ENCODE peak calls at places on chromosomes 12 and 14, in nine cellular contexts. D is GM23248, H is PC-3, O is OCI-LY7, G is SK-N-SH, K is GM23338, Z is HCT116, P is MM.1S, R is neural progenitor cell. Q is an unnamed sample.

GRCh38 chr14:100594625-100594951 is 7.4 kb upstream of the BEGAIN start:
- DNase-seq in P (no peak), H (no peak), D (no peak), O (no peak), G (no peak), K (no peak), R (no peak), Z (no peak), Q (no peak)

GRCh38 chr14:38129705-38130104 is 78.0 kb upstream of the SSTR1 start:
- DNase-seq in H (no peak), G (no peak), Z (no peak), D (no peak), R (no peak), O (no peak), K (no peak), P (no peak), Q (no peak)

GRCh38 chr12:65741662-65742480 is 82.4 kb upstream of the HMGA2 start:
- DNase-seq in H (no peak), G (peak; percentile 40), O (no peak), D (peak; percentile 79), R (peak; percentile 70), P (no peak), K (peak; percentile 79), Z (no peak), Q (peak; percentile 59)

GRCh38 chr12:34298971-34299801 is 276.9 kb downstream of the ALG10 start:
- DNase-seq in O (no peak), D (no peak), P (no peak), Z (no peak), H (no peak), G (no peak), K (no peak), R (no peak), Q (no peak)

GRCh38 chr12:80400591-80400991 is 43.4 kb upstream of the PTPRQ start:
- DNase-seq in K (peak; percentile 65), O (no peak), G (peak; percentile 10), R (peak; percentile 60), Z (no peak), H (no peak), D (no peak), P (no peak), Q (no peak)

GRCh38 chr12:28909291-28909690 is 239.8 kb upstream of the FAR2 start:
- DNase-seq in H (peak; percentile 95), P (no peak), G (no peak), R (no peak), K (no peak), D (peak; percentile 68), Z (no peak), O (no peak), Q (no peak)

GRCh38 chr12:7061138-7061537 is 620 bp downstream of the C1S start:
- DNase-seq in H (no peak), D (peak; percentile 63), O (no peak), R (no peak), K (peak; percentile 26), Z (no peak), P (no peak), G (no peak), Q (no peak)

GRCh38 chr14:77140343-77140936 is 1.2 kb downstream of the ZDHHC22 start:
- DNase-seq in G (no peak), R (peak; percentile 55), H (no peak), O (no peak), P (no peak), Z (no peak), K (no peak), D (no peak), Q (no peak)

GRCh38 chr12:132610051-132610759 is at the start of gene LRCOL1:
- DNase-seq in G (peak; percentile 59), O (no peak), K (no peak), R (peak; percentile 21), P (no peak), H (no peak), D (peak; percentile 77), Z (no peak), Q (no peak)

DNA sequence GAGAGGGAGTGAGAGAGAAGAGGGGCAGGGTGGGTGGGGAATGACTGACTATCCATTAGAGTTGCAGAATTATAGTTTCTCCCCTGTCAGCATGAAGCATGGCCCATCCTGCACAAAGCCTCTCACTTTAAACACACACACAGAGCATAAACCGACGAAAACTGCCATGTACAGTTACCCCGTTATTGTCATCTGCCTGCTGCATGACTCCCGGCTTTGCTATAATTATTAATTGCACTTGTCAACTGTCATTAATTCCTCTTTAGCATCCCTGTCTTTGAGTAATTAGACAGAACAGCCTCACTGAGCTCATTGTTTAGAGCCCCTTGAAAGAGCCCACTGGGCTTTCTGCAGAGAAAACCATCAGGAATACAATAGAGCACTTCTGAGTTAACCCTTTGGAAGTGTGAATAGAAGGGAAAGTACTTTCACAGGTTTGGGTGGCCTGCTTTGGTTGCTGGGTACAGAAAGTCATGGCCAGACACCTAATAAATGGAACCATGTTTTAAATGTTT is 307.2 kb upstream of the SOX5 start:
- DNase-seq in P (no peak), R (peak; percentile 85), O (no peak), Z (no peak), K (peak; percentile 18), D (no peak), G (no peak), H (no peak), Q (no peak)
- H2AFZ ChIP-seq in P (no peak overlapping the region), R (no peak overlapping the region), O (no peak overlapping the region), Z (no peak overlapping the region), K (no peak overlapping the region), D (no peak overlapping the region), G (no peak overlapping the region), H (no peak overlapping the region), Q (no peak overlapping the region)

GRCh38 chr12:93252221-93252620 is 125.5 kb upstream of the NUDT4 start:
- DNase-seq in Z (no peak), O (no peak), P (no peak), R (no peak), K (no peak), D (no peak), H (no peak), G (no peak), Q (no peak)

GRCh38 chr12:93256258-93256969 is 121.3 kb upstream of the NUDT4 start:
- DNase-seq in D (no peak), O (no peak), H (no peak), P (no peak), Z (no peak), G (no peak), R (no peak), K (no peak), Q (no peak)

DNA sequence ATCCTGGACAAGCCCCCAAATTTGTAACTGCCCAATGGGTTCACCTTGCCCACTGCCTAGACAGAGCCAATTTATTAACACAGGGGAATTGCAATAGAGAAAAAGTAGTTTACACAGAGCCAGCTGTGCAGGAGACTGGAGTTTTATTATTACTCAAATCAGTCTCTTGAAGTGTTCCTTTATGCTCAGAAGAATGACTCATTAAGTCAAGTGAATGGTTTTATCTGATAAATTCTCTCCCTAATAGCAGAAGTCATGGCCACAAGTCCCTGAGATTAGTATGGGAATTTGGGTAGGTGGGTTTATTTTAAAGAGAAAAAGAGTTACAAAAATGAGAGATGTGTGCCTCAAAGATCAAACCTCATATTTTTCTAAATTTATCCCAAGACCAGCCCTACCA is 122.8 kb upstream of the NUDT4 start:
- DNase-seq in R (no peak), O (no peak), Z (no peak), K (no peak), G (no peak), D (no peak), H (no peak), P (no peak), Q (no peak)
- TF ChIP-seq EZH2phosphoT487 in R (no peak), O (no peak), Z (no peak), K (no peak), G (no peak), D (no peak), H (no peak), P (no peak), Q (no peak)

DNA sequence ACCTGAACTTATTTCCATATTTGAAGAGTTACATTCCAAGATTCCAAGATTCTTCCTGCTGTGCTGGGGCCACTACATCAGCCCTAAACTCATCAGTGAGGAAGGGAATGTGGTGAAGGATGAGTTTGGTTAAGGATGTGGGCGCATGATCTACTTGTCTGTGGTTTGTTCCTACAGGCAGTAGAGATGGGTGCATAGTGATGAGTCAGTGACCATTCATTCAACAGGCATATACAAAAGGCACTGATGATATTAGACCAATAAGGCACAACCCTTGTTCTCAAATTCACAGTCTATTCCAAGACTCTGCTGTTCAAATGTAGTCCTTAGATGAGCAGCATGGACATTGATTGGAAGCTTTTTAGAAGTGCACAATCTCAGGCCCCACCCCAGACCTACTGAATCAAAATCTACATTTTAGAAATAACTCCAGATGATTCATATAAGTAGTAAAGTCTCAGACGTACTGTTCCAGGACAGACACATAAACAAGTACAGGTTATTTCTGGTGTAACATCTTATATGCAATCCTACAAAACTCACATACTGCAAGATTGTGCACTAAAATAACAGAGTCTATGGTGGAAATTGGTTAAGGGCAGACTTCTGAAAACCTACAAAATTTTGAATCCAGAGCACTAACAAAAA is 47.7 kb upstream of the MAP3K9 start:
- DNase-seq in O (no peak), Z (no peak), P (no peak), G (no peak), R (no peak), K (no peak), H (peak; percentile 83), D (peak; percentile 90), Q (no peak)
- H3K4me2 ChIP-seq in O (no peak overlapping the region), Z (no peak overlapping the region), P (no peak overlapping the region), G (peak overlapping the region; percentile 32), R (no peak overlapping the region), K (no peak overlapping the region), H (peak overlapping the region; percentile 18), D (peak overlapping the region; percentile 38), Q (no peak overlapping the region)

GRCh38 chr12:89679631-89680030 is 29.0 kb downstream of the ATP2B1 start:
- DNase-seq in K (no peak), P (no peak), R (no peak), D (no peak), Z (no peak), H (no peak), G (no peak), O (no peak), Q (no peak)
- H2AFZ ChIP-seq in K (no peak overlapping the region), P (no peak overlapping the region), R (no peak overlapping the region), D (no peak overlapping the region), Z (no peak overlapping the region), H (no peak overlapping the region), G (no peak overlapping the region), O (no peak overlapping the region), Q (no peak overlapping the region)

Q was measured in hepatocyte.